ENCODE peak calls at places on chromosomes 4 and X, in ten cellular contexts. U is CD8-positive, alpha-beta T cell; E is esophagus squamous epithelium; W is pancreas; A is HL-60; G is psoas muscle; O is fibroblast of lung; L is sigmoid colon; V is Peyer's patch; Y is tibial nerve. Q is an unnamed sample.

GRCh38 chrX:23332888-23333821 is 1.5 kb upstream of the PTCHD1 start:
- DNase-seq in G (no peak), E (no peak), O (no peak), V (no peak), L (no peak), Y (no peak), A (no peak), W (no peak), U (no peak), Q (no peak)

GRCh38 chr4:144970597-144970996 is 127.4 kb downstream of the ANAPC10 start:
- DNase-seq in W (no peak), A (no peak), G (no peak), L (no peak), U (no peak), O (no peak), E (no peak), Y (no peak), V (no peak), Q (no peak)

GRCh38 chr4:24928708-24929107 is 15.9 kb upstream of the CCDC149 start:
- DNase-seq in U (no peak), E (no peak), O (no peak), A (peak; percentile 64), L (no peak), Y (no peak), G (no peak), W (no peak), V (no peak), Q (no peak)

GRCh38 chrX:45309096-45309495 is 108.4 kb upstream of the DIPK2B start:
- DNase-seq in L (no peak), U (no peak), V (no peak), O (peak; percentile 28), A (no peak), G (no peak), W (no peak), Y (no peak), E (no peak), Q (no peak)

GRCh38 chr4:19791422-19792113 is 460.1 kb upstream of the SLIT2 start:
- DNase-seq in O (no peak), E (no peak), U (no peak), V (no peak), W (no peak), A (no peak), G (no peak), Y (no peak), L (no peak), Q (no peak)

GRCh38 chr4:76787898-76788297 is 110.0 kb downstream of the SOWAHB start:
- DNase-seq in U (no peak), Y (no peak), O (no peak), E (no peak), A (no peak), G (no peak), V (no peak), L (no peak), W (no peak), Q (no peak)

GRCh38 chrX:13009256-13009655 is 34.3 kb downstream of the TMSB4X start:
- DNase-seq in A (no peak), O (no peak), U (no peak), Y (no peak), E (no peak), W (no peak), L (no peak), G (no peak), V (no peak), Q (no peak)

GRCh38 chr4:176538217-176538925 is 218.6 kb downstream of the SPCS3 start:
- DNase-seq in E (no peak), O (peak; percentile 93), A (no peak), V (no peak), U (no peak), G (no peak), Y (no peak), W (no peak), L (no peak), Q (no peak)

GRCh38 chrX:39967348-39967747 is 130.4 kb downstream of the BCOR start:
- DNase-seq in W (no peak), Y (no peak), V (no peak), A (no peak), G (no peak), E (no peak), U (no peak), L (no peak), O (no peak), Q (no peak)

GRCh38 chrX:71565634-71566033 is 12.6 kb upstream of the GCNA start:
- DNase-seq in L (no peak), O (peak; percentile 21), V (no peak), Y (no peak), E (no peak), U (no peak), W (no peak), G (no peak), A (no peak), Q (no peak)

GRCh38 chrX:153731845-153732215 is 7.2 kb downstream of the ABCD1 start:
- DNase-seq in G (no peak), L (no peak), W (no peak), Y (no peak), E (no peak), O (no peak), A (no peak), U (no peak), V (no peak), Q (no peak)
- H3K27me3 ChIP-seq in G (no peaks in the 10 kb centered on the region), L (no peaks in the 10 kb centered on the region), W (no peaks in the 10 kb centered on the region), Y (no peaks in the 10 kb centered on the region), E (no peaks in the 10 kb centered on the region), O (no peaks in the 10 kb centered on the region), A (no peaks in the 10 kb centered on the region), U (no peaks in the 10 kb centered on the region), V (no peaks in the 10 kb centered on the region), Q (no peaks in the 10 kb centered on the region)

DNA sequence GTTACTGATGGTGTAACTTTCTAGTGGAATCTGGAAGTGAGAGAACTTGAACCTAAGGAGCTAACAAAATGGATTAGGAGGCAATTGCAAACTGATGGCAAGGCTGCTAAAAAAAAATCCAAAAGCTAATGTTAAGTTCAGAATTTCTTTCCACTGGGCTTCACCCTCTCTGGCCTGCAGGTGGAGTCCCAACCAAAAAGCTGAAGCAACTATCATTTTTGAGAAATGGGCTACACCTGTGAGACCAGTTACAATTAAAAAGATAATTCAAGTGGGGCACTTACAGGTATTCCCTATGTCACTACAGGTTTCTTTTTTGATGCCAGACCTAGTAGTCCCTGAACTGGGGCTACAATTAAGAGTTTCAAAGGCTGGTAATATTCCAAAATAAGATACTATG is 142.1 kb upstream of the FTHL17 start:
- DNase-seq in G (no peak), Y (no peak), O (peak; percentile 30), U (no peak), W (no peak), A (no peak), L (no peak), V (no peak), E (no peak), Q (no peak)
- TF ChIP-seq CTCF in G (peak; percentile 30), Y (peak; percentile 37), O (peak; percentile 64), U (no peak), W (peak; percentile 27), A (no peak), L (no peak), V (no peak), E (peak; percentile 31), Q (peak; percentile 44)

DNA sequence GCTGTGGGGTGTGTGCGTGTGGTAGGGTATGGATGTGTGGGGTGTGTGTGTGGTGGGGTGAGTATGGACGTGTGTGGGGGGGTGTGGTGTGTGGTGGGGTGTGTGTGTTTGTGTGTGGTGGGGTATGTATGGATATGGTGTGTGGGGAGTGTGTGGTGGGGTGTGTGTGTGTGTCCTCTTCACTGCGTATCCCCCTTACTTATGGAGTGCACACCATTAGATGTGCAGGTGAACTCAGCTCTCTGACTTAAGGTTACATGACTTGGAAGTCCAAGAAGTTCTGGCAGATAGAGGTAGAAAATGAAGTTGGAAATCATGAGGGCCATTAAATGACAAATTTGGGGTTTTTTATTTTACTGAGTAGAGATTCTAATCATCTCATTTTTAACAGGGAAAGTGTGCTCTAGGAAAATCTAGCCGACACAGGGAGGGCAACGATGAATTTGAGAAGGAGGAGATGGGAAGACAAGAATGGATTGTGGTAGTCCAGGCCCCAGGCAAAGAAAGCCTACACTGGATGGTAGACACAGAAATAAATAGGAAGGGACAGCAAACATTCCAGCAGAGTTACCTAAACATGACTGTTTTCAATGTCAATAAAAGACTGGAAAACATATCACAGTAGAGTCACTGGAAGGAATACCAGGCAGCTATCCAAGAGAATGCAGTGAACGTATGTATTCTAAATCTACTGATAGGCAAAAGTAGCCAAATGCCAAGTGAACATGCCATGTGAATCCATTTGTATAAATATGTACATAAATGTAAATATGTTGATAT is 182.7 kb downstream of the PALLD start:
- DNase-seq in U (no peak), A (no peak), E (no peak), W (no peak), L (no peak), O (no peak), V (no peak), Y (no peak), G (no peak), Q (no peak)
- H3K27ac ChIP-seq in U (no peak overlapping the region), A (no peak overlapping the region), E (no peak overlapping the region), W (no peak overlapping the region), L (no peak overlapping the region), O (no peak overlapping the region), V (no peak overlapping the region), Y (no peak overlapping the region), G (no peak overlapping the region), Q (no peak overlapping the region)

DNA sequence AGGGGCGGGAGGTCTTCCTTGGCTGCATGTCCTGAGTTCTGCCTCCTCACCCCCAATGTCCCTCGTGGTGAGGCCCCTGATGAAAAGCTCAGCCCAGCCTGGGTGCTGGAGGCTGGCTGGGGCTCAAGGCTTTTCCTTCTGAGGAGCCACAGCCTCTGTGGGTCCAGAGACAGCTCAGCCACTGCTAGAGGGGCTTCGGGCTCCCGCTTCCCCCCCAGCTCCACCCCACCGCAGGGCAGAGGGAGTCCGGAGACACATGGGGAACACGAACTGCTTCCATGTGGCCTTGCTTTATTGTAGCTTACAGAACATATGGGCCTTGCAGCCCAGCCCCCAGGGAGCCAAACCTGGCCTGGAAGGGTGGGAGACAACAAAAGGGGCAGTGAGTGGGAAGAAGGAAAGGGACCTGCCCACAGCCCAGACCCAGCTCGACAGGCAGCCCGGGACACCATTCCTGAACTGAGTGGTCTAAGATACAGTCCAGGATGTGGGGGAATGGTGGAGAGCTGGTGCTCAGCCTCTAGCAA is 89.9 kb upstream of the NKX1-1 start:
- DNase-seq in G (no peak), Y (no peak), W (no peak), A (no peak), O (no peak), V (no peak), U (no peak), L (no peak), E (no peak), Q (no peak)
- H3K27me3 ChIP-seq in G (no peaks in the 10 kb centered on the region), Y (peaks cover 29% of the 10 kb centered on the region), W (no peaks in the 10 kb centered on the region), A (no peaks in the 10 kb centered on the region), O (no peaks in the 10 kb centered on the region), V (no peaks in the 10 kb centered on the region), U (no peaks in the 10 kb centered on the region), L (peaks cover 53% of the 10 kb centered on the region), E (no peaks in the 10 kb centered on the region), Q (peaks cover 13% of the 10 kb centered on the region)

GRCh38 chr4:39978378-39978775 is 666 bp upstream of the PDS5A start:
- DNase-seq in A (no peak), W (no peak), O (no peak), V (no peak), Y (no peak), L (no peak), U (no peak), E (no peak), G (no peak), Q (no peak)
- TF ChIP-seq CTCF in A (no peak), W (no peak), O (no peak), V (no peak), Y (no peak), L (no peak), U (no peak), E (no peak), G (no peak), Q (no peak)

Q was measured in gastrocnemius medialis.